ENCODE peak calls at places on chromosome 19, in four cellular contexts. One of them, this sample, is unnamed.

GRCh38 chr19:46616631-46617322 is 8.1 kb downstream of the PTGIR start:
- DNase-seq in pancreas: peak; percentile 88
- DNase-seq in AG04450: no peak
- DNase-seq in GM12865: peak; percentile 73
- DNase-seq in this sample: peak; percentile 64

GRCh38 chr19:50702870-50703829 is 16.5 kb downstream of the SHANK1 start:
- DNase-seq in AG04450: no peak
- DNase-seq in pancreas: no peak
- DNase-seq in GM12865: no peak
- DNase-seq in this sample: peak; percentile 35

GRCh38 chr19:16022251-16022650 is 54.0 kb upstream of the TPM4 start:
- DNase-seq in GM12865: no peak
- DNase-seq in pancreas: no peak
- DNase-seq in AG04450: no peak
- DNase-seq in this sample: no peak

GRCh38 chr19:50713556-50714236 is 5.9 kb downstream of the SHANK1 start:
- DNase-seq in GM12865: no peak
- DNase-seq in AG04450: no peak
- DNase-seq in pancreas: no peak
- DNase-seq in this sample: no peak

GRCh38 chr19:29872224-29872731 is 60.5 kb downstream of the CCNE1 start:
- DNase-seq in pancreas: no peak
- DNase-seq in AG04450: no peak
- DNase-seq in GM12865: peak; percentile 43
- DNase-seq in this sample: no peak

GRCh38 chr19:46040952-46041500 is at the start of gene IGFL4:
- DNase-seq in GM12865: no peak
- DNase-seq in AG04450: no peak
- DNase-seq in pancreas: no peak
- DNase-seq in this sample: no peak

GRCh38 chr19:33552928-33553279 is 31.3 kb upstream of the PEPD start:
- DNase-seq in GM12865: no peak
- DNase-seq in pancreas: no peak
- DNase-seq in AG04450: no peak
- DNase-seq in this sample: no peak

GRCh38 chr19:13337181-13337580 is 169.1 kb downstream of the CACNA1A start:
- DNase-seq in pancreas: no peak
- DNase-seq in GM12865: no peak
- DNase-seq in AG04450: no peak
- DNase-seq in this sample: no peak

GRCh38 chr19:14525729-14526128 is 3.7 kb upstream of the TECR start:
- DNase-seq in GM12865: no peak
- DNase-seq in pancreas: no peak
- DNase-seq in AG04450: no peak
- DNase-seq in this sample: no peak

GRCh38 chr19:19531951-19532805 is 3.5 kb downstream of the YJEFN3 start:
- DNase-seq in pancreas: peak; percentile 64
- DNase-seq in GM12865: peak; percentile 78
- DNase-seq in AG04450: no peak
- DNase-seq in this sample: peak; percentile 86

GRCh38 chr19:33005440-33005839 is 33.4 kb downstream of the FAAP24 start:
- DNase-seq in GM12865: no peak
- DNase-seq in AG04450: no peak
- DNase-seq in pancreas: no peak
- DNase-seq in this sample: no peak

GRCh38 chr19:29988351-29988750 is 46.3 kb downstream of the URI1 start:
- DNase-seq in pancreas: no peak
- DNase-seq in GM12865: no peak
- DNase-seq in AG04450: no peak
- DNase-seq in this sample: no peak

GRCh38 chr19:30423481-30423880 is 51.3 kb downstream of the ZNF536 start:
- DNase-seq in pancreas: no peak
- DNase-seq in AG04450: no peak
- DNase-seq in GM12865: no peak
- DNase-seq in this sample: no peak

GRCh38 chr19:16739546-16739945 is 19.9 kb downstream of the NWD1 start:
- DNase-seq in GM12865: no peak
- DNase-seq in pancreas: no peak
- DNase-seq in AG04450: no peak
- DNase-seq in this sample: no peak

GRCh38 chr19:5497297-5497696 is 42.1 kb downstream of the ZNRF4 start:
- DNase-seq in pancreas: no peak
- DNase-seq in AG04450: no peak
- DNase-seq in GM12865: no peak
- DNase-seq in this sample: no peak

GRCh38 chr19:29576043-29576442 is 30.0 kb upstream of the POP4 start:
- DNase-seq in AG04450: no peak
- DNase-seq in pancreas: no peak
- DNase-seq in GM12865: no peak
- DNase-seq in this sample: no peak

GRCh38 chr19:16660763-16661479 is at the start of gene TMEM38A:
- DNase-seq in GM12865: peak; percentile 70
- DNase-seq in AG04450: no peak
- DNase-seq in pancreas: peak; percentile 48
- DNase-seq in this sample: peak; percentile 70

GRCh38 chr19:44990459-44990858 is 10.8 kb upstream of the RELB start:
- DNase-seq in GM12865: no peak
- DNase-seq in pancreas: no peak
- DNase-seq in AG04450: no peak
- DNase-seq in this sample: no peak
- TF ChIP-seq CTCF in GM12865: no peak
- TF ChIP-seq CTCF in pancreas: no peak
- TF ChIP-seq CTCF in AG04450: no peak
- TF ChIP-seq CTCF in this sample: no peak

GRCh38 chr19:41691268-41691970 is 3.3 kb upstream of the CEACAM7 start:
- DNase-seq in AG04450: no peak
- DNase-seq in pancreas: no peak
- DNase-seq in GM12865: peak; percentile 29
- DNase-seq in this sample: peak; percentile 64
- TF ChIP-seq CTCF in AG04450: peak; percentile 65
- TF ChIP-seq CTCF in pancreas: peak; percentile 54
- TF ChIP-seq CTCF in GM12865: peak; percentile 76
- TF ChIP-seq CTCF in this sample: peak; percentile 65

GRCh38 chr19:1855040-1855827 is 7.0 kb upstream of the REXO1 start:
- DNase-seq in GM12865: peak; percentile 94
- DNase-seq in pancreas: peak; percentile 72
- DNase-seq in AG04450: peak; percentile 61
- DNase-seq in this sample: peak; percentile 95
- TF ChIP-seq CTCF in GM12865: no peak
- TF ChIP-seq CTCF in pancreas: no peak
- TF ChIP-seq CTCF in AG04450: no peak
- TF ChIP-seq CTCF in this sample: no peak

GRCh38 chr19:17775245-17775927 is 19.6 kb upstream of the B3GNT3 start:
- DNase-seq in pancreas: no peak
- DNase-seq in GM12865: no peak
- DNase-seq in AG04450: no peak
- DNase-seq in this sample: no peak
- TF ChIP-seq CTCF in pancreas: no peak
- TF ChIP-seq CTCF in GM12865: peak; percentile 60
- TF ChIP-seq CTCF in AG04450: peak; percentile 67
- TF ChIP-seq CTCF in this sample: peak; percentile 47

DNA sequence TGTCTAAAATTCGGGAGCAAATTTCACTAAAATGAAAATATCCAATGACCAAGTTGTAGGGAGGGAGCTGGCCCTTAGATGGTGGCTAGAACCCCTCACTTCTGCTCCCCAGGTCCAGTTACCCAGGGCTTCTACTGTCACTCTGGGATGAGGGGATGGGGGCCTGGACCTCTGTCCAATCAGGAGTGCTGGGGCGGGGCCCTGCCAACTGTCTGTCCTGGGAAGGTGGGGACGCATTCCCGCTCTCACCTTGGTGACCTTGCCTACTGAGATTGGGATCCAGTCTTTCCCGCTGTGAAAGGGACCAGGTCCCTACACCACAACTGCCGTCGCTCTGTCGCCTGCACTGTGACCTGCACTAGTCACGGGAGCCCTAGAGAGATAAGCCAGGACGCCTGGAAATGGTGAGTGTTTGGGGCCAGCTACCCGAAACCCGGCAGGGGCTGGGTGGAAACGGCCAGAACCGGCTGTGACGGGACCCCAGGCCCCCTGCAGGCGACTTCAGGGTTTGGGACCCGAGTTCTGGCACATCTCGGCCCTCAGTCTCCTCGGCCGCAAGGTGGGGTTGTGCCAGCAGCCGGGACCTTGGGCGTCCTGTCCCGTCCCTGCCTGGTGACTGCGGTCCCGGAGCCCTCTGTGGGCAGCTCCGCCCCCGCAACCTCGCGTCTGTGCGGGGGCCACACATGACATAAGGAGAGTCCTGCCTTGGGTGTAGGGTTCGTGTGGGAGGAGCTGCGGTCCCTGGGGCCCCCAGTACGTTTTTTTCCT is 22.8 kb downstream of the ZNF20 start:
- DNase-seq in AG04450: no peak
- DNase-seq in GM12865: no peak
- DNase-seq in pancreas: no peak
- DNase-seq in this sample: no peak
- TF ChIP-seq CTCF in AG04450: no peak
- TF ChIP-seq CTCF in GM12865: no peak
- TF ChIP-seq CTCF in pancreas: no peak
- TF ChIP-seq CTCF in this sample: no peak